ENCODE peak calls at places on chromosomes 13 and 19, in seven cellular contexts. One of them, this sample, is unnamed.
A peak's percentile ranks its signal among the peaks of the same experiment; 100 is the strongest.

GRCh38 chr19:4969772-4970531 is 1.0 kb downstream of the KDM4B start:
- DNase-seq in HepG2: no peak
- DNase-seq in K562: no peak
- DNase-seq in H1: no peak
- DNase-seq in SK-N-SH: peak; percentile 47
- DNase-seq in HCT116: no peak
- DNase-seq in GM12878: peak; percentile 27
- DNase-seq in this sample: no peak

GRCh38 chr13:22549126-22549525 is 631.7 kb upstream of the SGCG start:
- DNase-seq in HepG2: no peak
- DNase-seq in K562: no peak
- DNase-seq in H1: no peak
- DNase-seq in SK-N-SH: no peak
- DNase-seq in HCT116: no peak
- DNase-seq in GM12878: no peak
- DNase-seq in this sample: no peak

GRCh38 chr13:60047943-60048342 is 115.8 kb downstream of the DIAPH3 start:
- DNase-seq in HepG2: no peak
- DNase-seq in K562: no peak
- DNase-seq in H1: no peak
- DNase-seq in SK-N-SH: no peak
- DNase-seq in HCT116: no peak
- DNase-seq in GM12878: no peak
- DNase-seq in this sample: no peak

GRCh38 chr13:44810067-44810840 is 179.0 kb downstream of the NUFIP1 start:
- DNase-seq in HepG2: no peak
- DNase-seq in K562: no peak
- DNase-seq in H1: no peak
- DNase-seq in SK-N-SH: peak; percentile 26
- DNase-seq in HCT116: no peak
- DNase-seq in GM12878: no peak
- DNase-seq in this sample: no peak

GRCh38 chr19:46862974-46863632 is 2.3 kb downstream of the ARHGAP35 start:
- DNase-seq in HepG2: no peak
- DNase-seq in K562: peak; percentile 54
- DNase-seq in H1: no peak
- DNase-seq in SK-N-SH: no peak
- DNase-seq in HCT116: no peak
- DNase-seq in GM12878: no peak
- DNase-seq in this sample: no peak

GRCh38 chr19:18312021-18312534 is 10.8 kb downstream of the LSM4 start:
- DNase-seq in HepG2: no peak
- DNase-seq in K562: no peak
- DNase-seq in H1: no peak
- DNase-seq in SK-N-SH: no peak
- DNase-seq in HCT116: no peak
- DNase-seq in GM12878: no peak
- DNase-seq in this sample: no peak

GRCh38 chr19:9796113-9796773 is 22.6 kb downstream of the FBXL12 start:
- DNase-seq in HepG2: peak; percentile 86
- DNase-seq in K562: peak; percentile 62
- DNase-seq in H1: peak; percentile 68
- DNase-seq in SK-N-SH: peak; percentile 76
- DNase-seq in HCT116: peak; percentile 90
- DNase-seq in GM12878: peak; percentile 66
- DNase-seq in this sample: peak; percentile 88

GRCh38 chr13:44068737-44069136 is 189.0 kb downstream of the LACC1 start:
- DNase-seq in HepG2: no peak
- DNase-seq in K562: no peak
- DNase-seq in H1: no peak
- DNase-seq in SK-N-SH: no peak
- DNase-seq in HCT116: peak; percentile 13
- DNase-seq in GM12878: no peak
- DNase-seq in this sample: no peak

GRCh38 chr13:31437975-31438374 is 238.2 kb downstream of the B3GLCT start:
- DNase-seq in HepG2: no peak
- DNase-seq in K562: no peak
- DNase-seq in H1: no peak
- DNase-seq in SK-N-SH: peak; percentile 6
- DNase-seq in HCT116: no peak
- DNase-seq in GM12878: peak; percentile 13
- DNase-seq in this sample: no peak

GRCh38 chr13:51148952-51149573 is 38.0 kb upstream of the C13orf42 start:
- DNase-seq in HepG2: no peak
- DNase-seq in K562: no peak
- DNase-seq in H1: peak; percentile 66
- DNase-seq in SK-N-SH: peak; percentile 69
- DNase-seq in HCT116: peak; percentile 34
- DNase-seq in GM12878: no peak
- DNase-seq in this sample: no peak

GRCh38 chr19:49637865-49638350 is 2.0 kb downstream of the RRAS start:
- DNase-seq in HepG2: no peak
- DNase-seq in K562: peak; percentile 51
- DNase-seq in H1: peak; percentile 31
- DNase-seq in SK-N-SH: no peak
- DNase-seq in HCT116: no peak
- DNase-seq in GM12878: no peak
- DNase-seq in this sample: no peak

GRCh38 chr13:111903143-111903542 is 163.8 kb upstream of the SOX1 start:
- DNase-seq in HepG2: no peak
- DNase-seq in K562: no peak
- DNase-seq in H1: no peak
- DNase-seq in SK-N-SH: no peak
- DNase-seq in HCT116: no peak
- DNase-seq in GM12878: no peak
- DNase-seq in this sample: no peak

GRCh38 chr13:37701306-37701705 is 102.7 kb upstream of the POSTN start:
- DNase-seq in HepG2: no peak
- DNase-seq in K562: no peak
- DNase-seq in H1: no peak
- DNase-seq in SK-N-SH: no peak
- DNase-seq in HCT116: no peak
- DNase-seq in GM12878: no peak
- DNase-seq in this sample: no peak

GRCh38 chr19:11480081-11480926 is 542 bp downstream of the ELAVL3 start:
- DNase-seq in HepG2: no peak
- DNase-seq in K562: no peak
- DNase-seq in H1: no peak
- DNase-seq in SK-N-SH: peak; percentile 70
- DNase-seq in HCT116: no peak
- DNase-seq in GM12878: no peak
- DNase-seq in this sample: no peak

GRCh38 chr13:112391747-112392146 is 15.6 kb downstream of the SPACA7 start:
- DNase-seq in HepG2: no peak
- DNase-seq in K562: no peak
- DNase-seq in H1: no peak
- DNase-seq in SK-N-SH: no peak
- DNase-seq in HCT116: no peak
- DNase-seq in GM12878: no peak
- DNase-seq in this sample: no peak

GRCh38 chr13:95197548-95197947 is 103.7 kb downstream of the ABCC4 start:
- DNase-seq in HepG2: no peak
- DNase-seq in K562: no peak
- DNase-seq in H1: no peak
- DNase-seq in SK-N-SH: no peak
- DNase-seq in HCT116: no peak
- DNase-seq in GM12878: no peak
- DNase-seq in this sample: no peak

GRCh38 chr13:41017153-41017552 is 2.0 kb downstream of the ELF1 start:
- DNase-seq in HepG2: no peak
- DNase-seq in K562: no peak
- DNase-seq in H1: no peak
- DNase-seq in SK-N-SH: no peak
- DNase-seq in HCT116: no peak
- DNase-seq in GM12878: no peak
- DNase-seq in this sample: no peak

GRCh38 chr13:73036566-73036965 is 22.2 kb upstream of the KLF5 start:
- DNase-seq in HepG2: no peak
- DNase-seq in K562: no peak
- DNase-seq in H1: no peak
- DNase-seq in SK-N-SH: no peak
- DNase-seq in HCT116: no peak
- DNase-seq in GM12878: no peak
- DNase-seq in this sample: no peak

GRCh38 chr13:42334329-42334706 is 62.4 kb downstream of the AKAP11 start:
- DNase-seq in HepG2: no peak
- DNase-seq in K562: no peak
- DNase-seq in H1: peak; percentile 13
- DNase-seq in SK-N-SH: no peak
- DNase-seq in HCT116: no peak
- DNase-seq in GM12878: peak; percentile 50
- DNase-seq in this sample: no peak

GRCh38 chr13:30648522-30649012 is 30.8 kb downstream of the USPL1 start:
- DNase-seq in HepG2: peak; percentile 5
- DNase-seq in K562: no peak
- DNase-seq in H1: no peak
- DNase-seq in SK-N-SH: no peak
- DNase-seq in HCT116: no peak
- DNase-seq in GM12878: no peak
- DNase-seq in this sample: no peak

DNA sequence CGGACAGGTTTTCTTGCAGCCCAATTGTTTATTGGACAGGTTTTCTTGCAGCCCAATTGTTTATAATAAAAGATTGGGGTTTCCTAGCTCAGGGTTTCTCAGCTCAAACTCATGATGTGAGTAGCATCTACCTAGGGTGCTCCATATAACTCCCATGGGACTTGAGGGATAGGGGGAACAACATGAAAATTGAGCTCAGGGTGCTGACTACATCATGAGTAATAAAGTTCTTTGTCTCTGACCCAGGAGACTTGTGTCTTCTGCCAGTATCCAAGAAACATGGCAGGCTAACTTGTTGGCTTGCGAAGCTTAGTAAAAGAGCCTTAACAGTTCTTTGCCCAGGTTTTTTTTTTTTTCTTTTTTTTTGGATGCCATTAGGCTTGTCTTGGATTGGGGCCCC is 59.2 kb upstream of the MYCBP2 start:
- DNase-seq in HepG2: no peak
- DNase-seq in K562: no peak
- DNase-seq in H1: no peak
- DNase-seq in SK-N-SH: no peak
- DNase-seq in HCT116: no peak
- DNase-seq in GM12878: no peak
- DNase-seq in this sample: no peak
- H3K27ac ChIP-seq in HepG2: no peak overlapping the region
- H3K27ac ChIP-seq in K562: no peak overlapping the region
- H3K27ac ChIP-seq in H1: no peak overlapping the region
- H3K27ac ChIP-seq in SK-N-SH: no peak overlapping the region
- H3K27ac ChIP-seq in HCT116: no peak overlapping the region
- H3K27ac ChIP-seq in GM12878: no peak overlapping the region
- H3K27ac ChIP-seq in this sample: no peak overlapping the region

DNA sequence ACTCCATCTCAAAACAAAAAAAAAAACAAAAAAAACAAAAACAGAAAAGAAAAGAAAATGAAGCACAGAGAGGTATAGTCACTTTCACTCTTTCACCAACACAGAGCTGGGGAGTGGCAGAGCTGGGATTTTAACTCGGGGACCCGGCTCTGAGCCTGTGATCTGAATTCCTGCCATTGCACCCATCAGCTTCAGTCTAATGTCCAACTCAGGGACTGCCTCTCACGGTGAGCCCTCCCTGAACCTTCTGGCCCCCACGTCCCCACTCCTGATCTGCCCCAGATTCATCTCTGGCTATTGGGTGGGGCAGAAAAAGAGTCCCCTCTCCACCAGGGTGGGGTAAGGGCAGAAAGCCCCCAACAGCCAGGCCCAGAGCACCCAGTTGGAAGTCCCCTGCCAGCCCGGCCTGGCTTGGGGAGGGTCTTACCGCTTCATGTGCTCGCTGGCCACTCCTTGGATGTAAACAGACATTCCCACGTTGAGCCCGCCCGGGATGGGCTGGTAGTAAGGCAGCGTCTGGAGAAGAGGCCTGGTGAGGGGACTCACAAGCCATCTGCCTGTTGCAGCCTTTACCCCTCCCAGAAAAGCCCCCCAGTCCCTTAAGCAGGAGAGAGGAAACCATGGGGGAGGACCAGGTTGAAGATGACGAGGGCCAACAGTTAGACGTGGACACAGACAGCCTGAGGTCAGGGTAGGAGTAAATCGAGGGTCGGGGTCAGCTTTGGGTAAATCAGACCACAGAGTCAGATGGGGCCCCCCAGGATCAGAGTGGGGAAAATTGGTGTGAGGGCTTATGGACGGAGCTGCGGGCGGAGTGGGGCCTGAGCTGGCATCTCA is 523 bp downstream of the LGALS4 start:
- DNase-seq in HepG2: no peak
- DNase-seq in K562: no peak
- DNase-seq in H1: no peak
- DNase-seq in SK-N-SH: peak; percentile 23
- DNase-seq in HCT116: no peak
- DNase-seq in GM12878: no peak
- DNase-seq in this sample: no peak
- TF ChIP-seq SIN3A in HepG2: no peak
- TF ChIP-seq SIN3A in K562: no peak
- TF ChIP-seq SIN3A in H1: no peak
- TF ChIP-seq SIN3A in SK-N-SH: no peak
- TF ChIP-seq SIN3A in HCT116: no peak
- TF ChIP-seq SIN3A in GM12878: no peak
- TF ChIP-seq SIN3A in this sample: no peak

GRCh38 chr19:31334849-31335624 is 14.2 kb downstream of the TSHZ3 start:
- DNase-seq in HepG2: no peak
- DNase-seq in K562: no peak
- DNase-seq in H1: no peak
- DNase-seq in SK-N-SH: no peak
- DNase-seq in HCT116: no peak
- DNase-seq in GM12878: no peak
- DNase-seq in this sample: no peak
- H3K4me1 ChIP-seq in HepG2: no peaks in the 10 kb centered on the region
- H3K4me1 ChIP-seq in K562: no peaks in the 10 kb centered on the region
- H3K4me1 ChIP-seq in H1: peaks cover 9% of the 10 kb centered on the region
- H3K4me1 ChIP-seq in SK-N-SH: peaks cover 33% of the 10 kb centered on the region
- H3K4me1 ChIP-seq in HCT116: no peaks in the 10 kb centered on the region
- H3K4me1 ChIP-seq in GM12878: no peaks in the 10 kb centered on the region
- H3K4me1 ChIP-seq in this sample: no peaks in the 10 kb centered on the region

DNA sequence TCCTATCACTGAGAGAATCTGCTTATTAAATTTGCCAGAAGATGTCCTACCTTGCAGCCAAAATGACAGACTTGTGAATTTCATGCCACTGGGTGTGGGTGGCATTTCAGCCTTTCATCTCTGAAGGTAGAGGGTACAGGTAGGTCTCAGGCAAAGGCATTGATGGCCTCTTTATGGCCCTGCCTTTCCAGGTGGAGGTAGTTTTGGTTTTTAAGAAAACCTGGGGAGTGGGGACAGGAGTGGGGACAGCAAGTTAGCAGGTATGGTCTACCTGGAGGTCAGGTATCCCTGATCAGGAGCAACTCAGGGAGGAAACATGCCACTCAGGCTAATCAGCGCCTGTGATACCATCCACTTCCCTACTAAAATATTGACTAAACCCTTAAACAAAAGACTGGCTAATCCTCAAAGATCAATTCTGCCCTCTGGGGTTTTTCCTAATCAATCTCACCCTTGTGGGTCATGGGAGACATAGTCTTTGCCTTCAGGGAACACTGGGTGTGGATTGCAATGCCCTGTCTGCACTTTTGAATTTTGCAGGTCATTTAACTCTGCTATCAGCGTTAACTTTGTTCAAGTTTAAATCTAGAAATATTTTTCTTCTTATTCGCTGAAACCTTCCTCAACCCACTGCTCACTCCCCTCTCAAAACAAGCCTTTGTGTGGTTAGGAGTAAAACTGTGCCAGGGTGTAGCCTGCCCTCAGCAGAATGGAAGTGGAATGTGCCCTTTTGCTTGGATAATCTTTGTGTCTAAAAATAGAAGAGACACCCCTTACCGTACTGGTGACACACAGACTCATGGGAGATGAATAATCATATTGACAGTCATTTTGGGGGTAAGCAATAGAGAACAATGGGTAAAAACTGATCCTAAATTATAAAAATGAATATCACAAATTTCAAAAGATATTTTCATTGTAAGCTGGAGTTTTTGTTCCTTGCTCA is 233.7 kb downstream of the COG6 start:
- DNase-seq in HepG2: no peak
- DNase-seq in K562: no peak
- DNase-seq in H1: no peak
- DNase-seq in SK-N-SH: no peak
- DNase-seq in HCT116: no peak
- DNase-seq in GM12878: no peak
- DNase-seq in this sample: no peak
- H3K27ac ChIP-seq in HepG2: no peak overlapping the region
- H3K27ac ChIP-seq in K562: no peak overlapping the region
- H3K27ac ChIP-seq in H1: no peak overlapping the region
- H3K27ac ChIP-seq in SK-N-SH: peak overlapping the region; percentile 9
- H3K27ac ChIP-seq in HCT116: no peak overlapping the region
- H3K27ac ChIP-seq in GM12878: no peak overlapping the region
- H3K27ac ChIP-seq in this sample: no peak overlapping the region